ENCODE peak calls at places on chromosomes 3 and 15, in five cellular contexts. One of them, this sample, is unnamed.

GRCh38 chr15:82043130-82043673 is 2.6 kb downstream of the MEX3B start:
- DNase-seq in CD8-positive, alpha-beta T cell: no peak
- DNase-seq in left ventricle myocardium inferior: no peak
- DNase-seq in upper lobe of right lung: no peak
- DNase-seq in neuronal stem cell: no peak
- DNase-seq in this sample: no peak

GRCh38 chr3:97293596-97294131 is 470.9 kb upstream of the ARL6 start:
- DNase-seq in CD8-positive, alpha-beta T cell: no peak
- DNase-seq in left ventricle myocardium inferior: no peak
- DNase-seq in upper lobe of right lung: peak; percentile 52
- DNase-seq in neuronal stem cell: no peak
- DNase-seq in this sample: no peak

GRCh38 chr15:100944237-100944875 is 25.2 kb downstream of the LRRK1 start:
- DNase-seq in CD8-positive, alpha-beta T cell: no peak
- DNase-seq in left ventricle myocardium inferior: no peak
- DNase-seq in upper lobe of right lung: no peak
- DNase-seq in neuronal stem cell: no peak
- DNase-seq in this sample: no peak

GRCh38 chr15:40793216-40793989 is 13.5 kb upstream of the ZFYVE19 start:
- DNase-seq in CD8-positive, alpha-beta T cell: no peak
- DNase-seq in left ventricle myocardium inferior: no peak
- DNase-seq in upper lobe of right lung: no peak
- DNase-seq in neuronal stem cell: no peak
- DNase-seq in this sample: no peak

GRCh38 chr3:179027326-179027900 is 44.2 kb downstream of the ZMAT3 start:
- DNase-seq in CD8-positive, alpha-beta T cell: no peak
- DNase-seq in left ventricle myocardium inferior: no peak
- DNase-seq in upper lobe of right lung: no peak
- DNase-seq in neuronal stem cell: no peak
- DNase-seq in this sample: no peak

GRCh38 chr3:192515661-192516040 is 211.7 kb downstream of the FGF12 start:
- DNase-seq in CD8-positive, alpha-beta T cell: no peak
- DNase-seq in left ventricle myocardium inferior: no peak
- DNase-seq in upper lobe of right lung: no peak
- DNase-seq in neuronal stem cell: no peak
- DNase-seq in this sample: no peak

GRCh38 chr15:94164202-94164807 is 67.1 kb upstream of the MCTP2 start:
- DNase-seq in CD8-positive, alpha-beta T cell: peak; percentile 54
- DNase-seq in left ventricle myocardium inferior: no peak
- DNase-seq in upper lobe of right lung: no peak
- DNase-seq in neuronal stem cell: peak; percentile 73
- DNase-seq in this sample: peak; percentile 24

GRCh38 chr3:149390772-149391212 is 13.3 kb upstream of the TM4SF1 start:
- DNase-seq in CD8-positive, alpha-beta T cell: no peak
- DNase-seq in left ventricle myocardium inferior: no peak
- DNase-seq in upper lobe of right lung: no peak
- DNase-seq in neuronal stem cell: no peak
- DNase-seq in this sample: no peak

GRCh38 chr3:52044869-52045616 is 11.3 kb downstream of the DUSP7 start:
- DNase-seq in CD8-positive, alpha-beta T cell: no peak
- DNase-seq in left ventricle myocardium inferior: no peak
- DNase-seq in upper lobe of right lung: no peak
- DNase-seq in neuronal stem cell: no peak
- DNase-seq in this sample: no peak

GRCh38 chr3:173395073-173395411 is 2.5 kb upstream of the NLGN1 start:
- DNase-seq in CD8-positive, alpha-beta T cell: no peak
- DNase-seq in left ventricle myocardium inferior: peak; percentile 19
- DNase-seq in upper lobe of right lung: no peak
- DNase-seq in neuronal stem cell: no peak
- DNase-seq in this sample: no peak

DNA sequence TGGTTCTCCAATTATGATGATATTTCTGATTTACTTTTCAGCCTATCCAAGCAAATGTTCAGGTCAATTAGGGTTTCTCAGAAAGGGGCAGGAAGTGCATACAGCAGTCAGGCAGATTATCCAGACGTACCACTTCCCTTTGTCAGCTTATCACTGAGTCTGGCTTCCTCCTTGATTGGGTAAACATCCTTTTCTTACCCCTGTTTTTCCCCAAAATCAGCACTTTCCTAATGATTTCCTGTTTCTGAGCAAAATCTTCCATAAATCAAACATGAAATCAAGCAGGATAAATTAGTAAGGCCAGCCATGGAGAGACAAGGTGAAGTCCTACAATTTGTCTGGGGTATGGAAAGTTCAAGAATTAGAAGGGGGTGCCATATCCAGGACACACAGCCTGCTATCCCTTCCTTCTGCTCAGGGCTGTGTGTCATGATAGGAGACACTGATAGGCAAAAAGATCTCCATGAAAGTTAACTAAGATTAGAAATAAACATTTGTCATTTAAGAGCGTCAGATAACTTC is 29.0 kb downstream of the ADIPOQ start:
- DNase-seq in CD8-positive, alpha-beta T cell: no peak
- DNase-seq in left ventricle myocardium inferior: no peak
- DNase-seq in upper lobe of right lung: no peak
- DNase-seq in neuronal stem cell: no peak
- DNase-seq in this sample: no peak
- H3K27ac ChIP-seq in CD8-positive, alpha-beta T cell: no peak overlapping the region
- H3K27ac ChIP-seq in left ventricle myocardium inferior: peak overlapping the region; percentile 31
- H3K27ac ChIP-seq in upper lobe of right lung: no peak overlapping the region
- H3K27ac ChIP-seq in neuronal stem cell: no peak overlapping the region
- H3K27ac ChIP-seq in this sample: no peak overlapping the region

DNA sequence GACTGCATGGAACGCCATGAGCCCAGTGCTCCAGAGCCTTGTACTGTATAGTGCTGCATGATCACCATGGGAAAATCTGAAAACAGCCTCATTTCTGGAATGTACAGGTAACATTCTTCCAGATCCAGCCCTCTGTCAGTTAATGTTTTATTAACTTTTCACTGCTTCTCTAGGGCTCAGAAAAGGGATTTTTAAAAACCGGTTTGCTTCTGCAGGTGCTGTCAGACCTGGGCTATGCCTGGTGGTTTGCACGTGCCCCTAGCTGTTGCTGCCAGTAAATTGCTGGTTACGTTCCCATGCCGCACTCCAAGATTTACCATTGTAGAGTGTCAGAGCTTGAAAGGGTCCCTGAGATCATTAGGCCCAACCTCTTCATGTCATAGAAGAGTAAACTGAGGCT is 9.0 kb downstream of the SNAPC5 start:
- DNase-seq in CD8-positive, alpha-beta T cell: no peak
- DNase-seq in left ventricle myocardium inferior: no peak
- DNase-seq in upper lobe of right lung: no peak
- DNase-seq in neuronal stem cell: no peak
- DNase-seq in this sample: no peak
- H3K27ac ChIP-seq in CD8-positive, alpha-beta T cell: no peak overlapping the region
- H3K27ac ChIP-seq in left ventricle myocardium inferior: no peak overlapping the region
- H3K27ac ChIP-seq in upper lobe of right lung: no peak overlapping the region
- H3K27ac ChIP-seq in neuronal stem cell: no peak overlapping the region
- H3K27ac ChIP-seq in this sample: no peak overlapping the region

GRCh38 chr3:23240386-23240785 is 37.3 kb downstream of the UBE2E2 start:
- DNase-seq in CD8-positive, alpha-beta T cell: no peak
- DNase-seq in left ventricle myocardium inferior: no peak
- DNase-seq in upper lobe of right lung: no peak
- DNase-seq in neuronal stem cell: no peak
- DNase-seq in this sample: no peak

GRCh38 chr3:23241256-23241655 is 38.1 kb downstream of the UBE2E2 start:
- DNase-seq in CD8-positive, alpha-beta T cell: no peak
- DNase-seq in left ventricle myocardium inferior: no peak
- DNase-seq in upper lobe of right lung: no peak
- DNase-seq in neuronal stem cell: no peak
- DNase-seq in this sample: no peak

GRCh38 chr3:23239181-23240068 is 36.3 kb downstream of the UBE2E2 start:
- DNase-seq in CD8-positive, alpha-beta T cell: no peak
- DNase-seq in left ventricle myocardium inferior: no peak
- DNase-seq in upper lobe of right lung: no peak
- DNase-seq in neuronal stem cell: no peak
- DNase-seq in this sample: no peak

GRCh38 chr3:23244642-23245041 is 41.5 kb downstream of the UBE2E2 start:
- DNase-seq in CD8-positive, alpha-beta T cell: no peak
- DNase-seq in left ventricle myocardium inferior: no peak
- DNase-seq in upper lobe of right lung: no peak
- DNase-seq in neuronal stem cell: no peak
- DNase-seq in this sample: no peak

DNA sequence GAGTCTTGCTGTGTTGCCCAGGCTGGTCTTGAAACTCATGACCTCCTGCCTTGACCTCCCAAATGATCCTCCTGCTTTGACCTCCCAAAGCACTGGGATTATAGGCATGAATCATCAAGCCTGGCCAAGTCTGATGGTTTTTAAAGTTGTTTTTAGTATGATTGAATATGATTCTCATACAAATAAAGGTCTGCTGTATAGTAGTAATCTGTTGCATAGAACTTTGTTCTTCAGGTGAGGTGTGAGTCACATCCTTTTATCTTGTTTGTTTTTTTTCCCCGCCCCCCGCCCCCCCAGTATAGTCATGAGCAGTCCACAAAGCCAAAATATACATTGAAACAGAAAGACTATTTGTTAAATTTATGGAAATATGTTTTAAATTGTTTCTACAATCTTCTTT is 39.0 kb downstream of the UBE2E2 start:
- DNase-seq in CD8-positive, alpha-beta T cell: no peak
- DNase-seq in left ventricle myocardium inferior: no peak
- DNase-seq in upper lobe of right lung: no peak
- DNase-seq in neuronal stem cell: no peak
- DNase-seq in this sample: no peak
- H3K27ac ChIP-seq in CD8-positive, alpha-beta T cell: no peak overlapping the region
- H3K27ac ChIP-seq in left ventricle myocardium inferior: no peak overlapping the region
- H3K27ac ChIP-seq in upper lobe of right lung: no peak overlapping the region
- H3K27ac ChIP-seq in neuronal stem cell: no peak overlapping the region
- H3K27ac ChIP-seq in this sample: peak overlapping the region; percentile 67

GRCh38 chr3:105656607-105657504 is 212.0 kb downstream of the CBLB start:
- DNase-seq in CD8-positive, alpha-beta T cell: no peak
- DNase-seq in left ventricle myocardium inferior: no peak
- DNase-seq in upper lobe of right lung: no peak
- DNase-seq in neuronal stem cell: no peak
- DNase-seq in this sample: no peak
- H3K27ac ChIP-seq in CD8-positive, alpha-beta T cell: no peak overlapping the region
- H3K27ac ChIP-seq in left ventricle myocardium inferior: peak overlapping the region; percentile 9
- H3K27ac ChIP-seq in upper lobe of right lung: no peak overlapping the region
- H3K27ac ChIP-seq in neuronal stem cell: no peak overlapping the region
- H3K27ac ChIP-seq in this sample: no peak overlapping the region

GRCh38 chr3:8441969-8442559 is 59.6 kb upstream of the LMCD1 start:
- DNase-seq in CD8-positive, alpha-beta T cell: no peak
- DNase-seq in left ventricle myocardium inferior: no peak
- DNase-seq in upper lobe of right lung: no peak
- DNase-seq in neuronal stem cell: peak; percentile 63
- DNase-seq in this sample: no peak
- H3K27ac ChIP-seq in CD8-positive, alpha-beta T cell: no peak overlapping the region
- H3K27ac ChIP-seq in left ventricle myocardium inferior: no peak overlapping the region
- H3K27ac ChIP-seq in upper lobe of right lung: peak overlapping the region; percentile 86
- H3K27ac ChIP-seq in neuronal stem cell: no peak overlapping the region
- H3K27ac ChIP-seq in this sample: no peak overlapping the region

GRCh38 chr15:64981812-64982431 is 7.8 kb downstream of the SPG21 start:
- DNase-seq in CD8-positive, alpha-beta T cell: no peak
- DNase-seq in left ventricle myocardium inferior: no peak
- DNase-seq in upper lobe of right lung: no peak
- DNase-seq in neuronal stem cell: no peak
- DNase-seq in this sample: no peak
- H3K27ac ChIP-seq in CD8-positive, alpha-beta T cell: no peak overlapping the region
- H3K27ac ChIP-seq in left ventricle myocardium inferior: no peak overlapping the region
- H3K27ac ChIP-seq in upper lobe of right lung: no peak overlapping the region
- H3K27ac ChIP-seq in neuronal stem cell: no peak overlapping the region
- H3K27ac ChIP-seq in this sample: peak overlapping the region; percentile 22

GRCh38 chr3:15781637-15782402 is 16.0 kb downstream of the ANKRD28 start:
- DNase-seq in CD8-positive, alpha-beta T cell: no peak
- DNase-seq in left ventricle myocardium inferior: no peak
- DNase-seq in upper lobe of right lung: no peak
- DNase-seq in neuronal stem cell: no peak
- DNase-seq in this sample: no peak
- H3K27ac ChIP-seq in CD8-positive, alpha-beta T cell: no peak overlapping the region
- H3K27ac ChIP-seq in left ventricle myocardium inferior: no peak overlapping the region
- H3K27ac ChIP-seq in upper lobe of right lung: no peak overlapping the region
- H3K27ac ChIP-seq in neuronal stem cell: no peak overlapping the region
- H3K27ac ChIP-seq in this sample: peak overlapping the region; percentile 8

GRCh38 chr3:147544290-147544689 is 135.1 kb downstream of the ZIC1 start:
- DNase-seq in CD8-positive, alpha-beta T cell: no peak
- DNase-seq in left ventricle myocardium inferior: no peak
- DNase-seq in upper lobe of right lung: no peak
- DNase-seq in neuronal stem cell: no peak
- DNase-seq in this sample: no peak
- H3K27ac ChIP-seq in CD8-positive, alpha-beta T cell: no peak overlapping the region
- H3K27ac ChIP-seq in left ventricle myocardium inferior: no peak overlapping the region
- H3K27ac ChIP-seq in upper lobe of right lung: no peak overlapping the region
- H3K27ac ChIP-seq in neuronal stem cell: no peak overlapping the region
- H3K27ac ChIP-seq in this sample: no peak overlapping the region

GRCh38 chr3:39170461-39170860 is 17.1 kb upstream of the CSRNP1 start:
- DNase-seq in CD8-positive, alpha-beta T cell: no peak
- DNase-seq in left ventricle myocardium inferior: no peak
- DNase-seq in upper lobe of right lung: no peak
- DNase-seq in neuronal stem cell: no peak
- DNase-seq in this sample: no peak
- H3K27ac ChIP-seq in CD8-positive, alpha-beta T cell: no peak overlapping the region
- H3K27ac ChIP-seq in left ventricle myocardium inferior: no peak overlapping the region
- H3K27ac ChIP-seq in upper lobe of right lung: no peak overlapping the region
- H3K27ac ChIP-seq in neuronal stem cell: no peak overlapping the region
- H3K27ac ChIP-seq in this sample: no peak overlapping the region